ENCODE peak calls at places on chromosomes 7 and 10, in seven cellular contexts. P is endothelial cell, S is retinal pigment epithelial cell, G is RWPE2, W is epithelial cell of esophagus, J is PC-3, U is glutamatergic neuron. D is an unnamed sample.
A peak's percentile ranks its signal among the peaks of the same experiment; 100 is the strongest.

GRCh38 chr7:43674559-43675436 is 54.5 kb downstream of the COA1 start:
- DNase-seq in J (peak; percentile 90), W (peak; percentile 95), U (no peak), P (no peak), G (no peak), S (no peak), D (peak; percentile 88)

GRCh38 chr10:88253120-88253519 is 330.0 kb downstream of the RNLS start:
- DNase-seq in U (no peak), W (no peak), J (no peak), P (no peak), G (no peak), S (no peak), D (no peak)

GRCh38 chr10:62691331-62691730 is 113.2 kb upstream of the ADO start:
- DNase-seq in S (no peak), U (no peak), J (no peak), G (no peak), P (no peak), W (no peak), D (no peak)

GRCh38 chr7:94375167-94375566 is 19.5 kb upstream of the COL1A2 start:
- DNase-seq in P (peak; percentile 30), G (no peak), S (peak; percentile 89), W (peak; percentile 8), U (peak; percentile 19), J (no peak), D (no peak)

GRCh38 chr7:125061776-125062397 is 132.3 kb upstream of the POT1 start:
- DNase-seq in U (no peak), S (peak; percentile 69), G (no peak), W (peak; percentile 85), J (peak; percentile 78), P (no peak), D (peak; percentile 27)

GRCh38 chr10:100362570-100363496 is 15.8 kb downstream of the SCD start:
- DNase-seq in G (no peak), P (no peak), S (no peak), W (no peak), J (no peak), U (no peak), D (no peak)

GRCh38 chr7:123748734-123749536 is at the start of gene WASL:
- DNase-seq in G (peak; percentile 80), U (peak; percentile 96), P (peak; percentile 96), J (peak; percentile 89), S (peak; percentile 57), W (peak; percentile 91), D (peak; percentile 87)

GRCh38 chr10:15046626-15047025 is 2.9 kb downstream of the OLAH start:
- DNase-seq in W (no peak), U (no peak), J (peak; percentile 30), P (no peak), G (no peak), S (peak; percentile 30), D (no peak)

GRCh38 chr10:71770789-71771188 is 2.5 kb downstream of the VSIR start:
- DNase-seq in S (no peak), U (no peak), W (no peak), P (no peak), G (no peak), J (no peak), D (no peak)

GRCh38 chr7:33109758-33110238 is 594 bp upstream of the RP9 start:
- DNase-seq in G (no peak), W (peak; percentile 51), P (no peak), S (no peak), U (no peak), J (peak; percentile 45), D (no peak)

GRCh38 chr7:98826400-98826799 is 43.4 kb downstream of the TMEM130 start:
- DNase-seq in U (no peak), W (no peak), P (no peak), G (no peak), J (no peak), S (no peak), D (no peak)

GRCh38 chr7:120054376-120055100 is 218.4 kb upstream of the KCND2 start:
- DNase-seq in P (no peak), J (no peak), U (no peak), W (peak; percentile 95), S (no peak), G (no peak), D (no peak)

GRCh38 chr7:17580141-17580540 is 281.7 kb downstream of the AHR start:
- DNase-seq in W (peak; percentile 90), P (no peak), S (no peak), G (no peak), J (peak; percentile 54), U (no peak), D (peak; percentile 42)

GRCh38 chr10:24277771-24278518 is 69.0 kb downstream of the KIAA1217 start:
- DNase-seq in J (no peak), G (no peak), U (no peak), S (no peak), P (no peak), W (peak; percentile 82), D (no peak)

GRCh38 chr10:91378061-91378460 is 32.1 kb upstream of the HECTD2 start:
- DNase-seq in S (no peak), G (no peak), J (peak; percentile 65), P (no peak), U (no peak), W (peak; percentile 9), D (no peak)

GRCh38 chr10:100827819-100828743 is 82.7 kb downstream of the PAX2 start:
- DNase-seq in S (no peak), P (peak; percentile 60), U (peak; percentile 77), J (peak; percentile 30), W (no peak), G (no peak), D (no peak)

GRCh38 chr7:21355406-21355874 is 72.4 kb upstream of the SP4 start:
- DNase-seq in P (no peak), S (no peak), J (no peak), W (no peak), U (no peak), G (no peak), D (no peak)

GRCh38 chr7:27656724-27657123 is 6.0 kb downstream of the HIBADH start:
- DNase-seq in J (no peak), P (no peak), W (no peak), S (no peak), G (no peak), U (no peak), D (no peak)

GRCh38 chr7:27661776-27662489 is 750 bp downstream of the HIBADH start:
- DNase-seq in J (no peak), S (no peak), W (no peak), U (no peak), G (no peak), P (no peak), D (no peak)

GRCh38 chr7:27663989-27664331 is 1.3 kb upstream of the HIBADH start:
- DNase-seq in P (no peak), J (no peak), G (no peak), U (no peak), W (no peak), S (no peak), D (no peak)

GRCh38 chr7:27662490-27663205 is at the start of gene HIBADH:
- DNase-seq in G (peak; percentile 97), S (peak; percentile 99), P (peak; percentile 89), W (peak; percentile 99), J (peak; percentile 99), U (peak; percentile 89), D (peak; percentile 99)
- TF ChIP-seq CTCF in G (no peak), S (no peak), P (no peak), W (no peak), J (no peak), U (no peak), D (no peak)

DNA sequence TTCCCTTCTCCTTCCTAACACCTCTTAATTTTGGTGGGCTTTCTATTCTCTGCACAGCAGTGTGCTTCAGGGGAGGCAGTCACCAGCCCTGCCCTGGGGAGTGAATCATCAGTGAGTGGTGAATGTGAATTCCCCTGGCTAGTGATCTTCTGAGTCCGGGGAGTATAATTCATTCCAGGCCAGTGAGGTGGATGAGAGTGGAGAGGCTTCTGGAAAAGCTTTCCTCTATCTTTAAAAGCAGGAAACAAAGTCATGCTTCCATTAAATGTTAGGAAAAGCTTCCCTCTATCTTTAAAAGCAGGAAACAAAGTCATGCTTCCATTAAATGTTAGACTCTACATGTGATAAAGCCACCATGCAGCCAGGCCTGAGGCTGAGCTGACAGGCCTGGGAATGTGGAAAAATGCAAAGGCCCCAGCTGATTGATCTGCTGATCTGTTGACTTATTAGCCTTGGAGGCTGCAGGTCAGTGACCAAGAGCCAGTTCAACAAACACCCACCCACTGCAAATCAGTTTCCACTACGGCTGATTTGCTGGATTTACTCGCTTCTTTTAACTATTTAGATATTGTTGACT is 25.4 kb upstream of the ITGB1 start:
- DNase-seq in P (no peak), G (peak; percentile 79), U (no peak), J (peak; percentile 98), W (peak; percentile 95), S (peak; percentile 51), D (peak; percentile 85)
- TF ChIP-seq CTCF in P (no peak), G (no peak), U (no peak), J (no peak), W (no peak), S (no peak), D (no peak)

DNA sequence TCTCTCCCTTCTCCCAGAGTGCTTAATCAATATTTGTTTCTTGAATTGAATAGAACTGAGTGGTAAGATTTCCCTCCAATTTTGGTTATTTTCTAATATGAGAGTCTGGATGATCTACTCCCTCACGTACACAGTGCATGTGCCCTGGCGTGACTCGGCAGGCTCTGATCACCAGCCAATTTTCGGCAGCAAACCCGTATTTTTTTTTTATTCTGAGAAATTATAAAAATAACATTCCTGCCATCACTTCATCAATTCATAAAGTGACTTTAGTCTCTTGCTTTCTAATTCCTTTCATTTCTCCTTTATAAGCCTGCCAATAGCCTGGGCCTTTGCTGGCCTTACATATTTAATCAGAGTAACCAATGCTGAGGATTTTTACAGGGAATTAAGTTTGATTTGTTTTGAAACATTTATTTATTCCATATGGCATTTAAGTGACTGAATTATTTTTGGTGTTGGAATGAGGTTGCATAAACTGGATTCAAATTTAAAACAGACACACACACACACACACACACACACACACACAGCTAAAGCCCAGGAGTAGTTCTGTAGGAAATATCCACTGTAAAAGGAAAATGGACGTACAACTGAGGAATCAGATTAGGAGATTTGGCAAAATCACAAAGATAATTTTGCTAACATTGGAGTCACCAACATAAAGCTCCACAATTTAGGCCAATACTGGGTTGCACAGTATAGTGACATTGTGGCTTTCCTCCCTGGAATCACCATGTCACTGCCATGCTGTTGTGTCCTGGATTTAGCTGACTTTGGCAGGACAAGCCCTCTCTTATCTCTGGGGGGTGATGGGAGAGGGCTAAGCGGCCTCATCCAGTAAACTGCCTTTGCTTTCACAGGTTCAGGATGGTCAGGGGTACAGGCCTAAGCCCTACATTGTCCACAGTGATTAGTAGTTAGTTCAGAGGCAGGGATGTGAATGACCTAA is 140.6 kb downstream of the ETV1 start:
- DNase-seq in G (no peak), J (no peak), S (no peak), P (no peak), U (no peak), W (no peak), D (no peak)
- TF ChIP-seq CTCF in G (no peak), J (no peak), S (no peak), P (no peak), U (no peak), W (no peak), D (no peak)

DNA sequence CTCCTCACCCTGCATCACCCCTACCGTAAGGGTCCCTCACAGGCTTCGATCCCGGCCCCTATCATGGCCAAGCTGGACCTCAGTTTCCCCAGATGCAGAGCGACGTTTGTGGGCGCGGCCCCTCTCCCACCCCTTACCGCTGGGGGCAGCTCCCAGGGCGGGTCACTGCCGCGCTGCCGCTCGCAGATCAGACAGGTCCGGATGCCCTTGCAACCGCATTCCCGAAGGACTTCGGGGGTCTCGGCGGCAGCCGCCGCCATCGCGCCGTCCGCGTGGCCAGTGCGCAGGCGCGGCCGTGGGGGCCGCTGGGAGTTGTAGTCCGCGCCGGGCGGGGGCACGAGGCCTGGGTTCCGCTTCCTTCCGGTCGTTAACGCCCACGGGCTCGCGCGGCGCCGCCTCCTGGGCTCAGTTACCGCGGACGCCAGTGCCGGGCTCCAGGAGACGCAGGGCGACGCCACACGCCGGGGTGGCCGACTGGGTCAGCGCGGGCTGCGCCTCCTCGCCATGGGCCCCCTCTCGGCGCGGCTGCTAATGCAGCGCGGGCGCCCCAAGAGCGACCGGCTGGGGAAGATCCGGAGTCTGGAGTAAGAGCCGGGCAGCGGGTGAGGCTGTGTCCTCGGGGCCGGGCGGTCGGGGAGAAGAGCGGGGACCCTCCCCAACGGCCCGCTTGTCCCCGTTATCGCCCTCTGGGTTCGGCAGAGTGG is at the start of the genes ALKBH4 and LRWD1:
- DNase-seq in J (peak; percentile 88), S (peak; percentile 57), P (peak; percentile 93), G (peak; percentile 90), W (peak; percentile 91), U (peak; percentile 96), D (peak; percentile 98)
- TF ChIP-seq CTCF in J (peak; percentile 15), S (no peak), P (peak; percentile 19), G (peak; percentile 20), W (no peak), U (no peak), D (no peak)